ENCODE peak calls at places on chromosomes 12 and 14, in ten cellular contexts. One of them, this sample, is unnamed.

GRCh38 chr12:102527256-102527720 is 46.9 kb upstream of the IGF1 start:
- DNase-seq in ACHN: no peak
- DNase-seq in small intestine: no peak
- DNase-seq in cerebellar cortex: no peak
- DNase-seq in psoas muscle: no peak
- DNase-seq in NCI-H187: no peak
- DNase-seq in HFFc6: peak
- DNase-seq in naive thymus-derived CD8-positive, alpha-beta T cell: no peak
- DNase-seq in prostate gland: no peak
- DNase-seq in endothelial cell: no peak
- DNase-seq in this sample: no peak

GRCh38 chr12:43294881-43295280 is 257.1 kb downstream of the ADAMTS20 start:
- DNase-seq in ACHN: no peak
- DNase-seq in small intestine: no peak
- DNase-seq in cerebellar cortex: no peak
- DNase-seq in psoas muscle: no peak
- DNase-seq in NCI-H187: no peak
- DNase-seq in HFFc6: no peak
- DNase-seq in naive thymus-derived CD8-positive, alpha-beta T cell: no peak
- DNase-seq in prostate gland: no peak
- DNase-seq in endothelial cell: no peak
- DNase-seq in this sample: no peak

GRCh38 chr12:20132818-20133217 is 235.5 kb upstream of the PDE3A start:
- DNase-seq in ACHN: no peak
- DNase-seq in small intestine: no peak
- DNase-seq in cerebellar cortex: no peak
- DNase-seq in psoas muscle: no peak
- DNase-seq in NCI-H187: no peak
- DNase-seq in HFFc6: no peak
- DNase-seq in naive thymus-derived CD8-positive, alpha-beta T cell: no peak
- DNase-seq in prostate gland: no peak
- DNase-seq in endothelial cell: no peak
- DNase-seq in this sample: no peak

GRCh38 chr14:99562848-99563748 is 40.9 kb downstream of the CCDC85C start:
- DNase-seq in ACHN: peak
- DNase-seq in small intestine: peak
- DNase-seq in cerebellar cortex: peak
- DNase-seq in psoas muscle: peak
- DNase-seq in NCI-H187: no peak
- DNase-seq in HFFc6: no peak
- DNase-seq in naive thymus-derived CD8-positive, alpha-beta T cell: no peak
- DNase-seq in prostate gland: peak
- DNase-seq in endothelial cell: peak
- DNase-seq in this sample: no peak

GRCh38 chr14:76846331-76847047 is 20.3 kb downstream of the LRRC74A start:
- DNase-seq in ACHN: no peak
- DNase-seq in small intestine: no peak
- DNase-seq in cerebellar cortex: no peak
- DNase-seq in psoas muscle: no peak
- DNase-seq in NCI-H187: no peak
- DNase-seq in HFFc6: no peak
- DNase-seq in naive thymus-derived CD8-positive, alpha-beta T cell: no peak
- DNase-seq in prostate gland: no peak
- DNase-seq in endothelial cell: no peak
- DNase-seq in this sample: no peak

GRCh38 chr12:30700216-30700900 is 4.7 kb upstream of the IPO8 start:
- DNase-seq in ACHN: no peak
- DNase-seq in small intestine: no peak
- DNase-seq in cerebellar cortex: no peak
- DNase-seq in psoas muscle: no peak
- DNase-seq in NCI-H187: no peak
- DNase-seq in HFFc6: no peak
- DNase-seq in naive thymus-derived CD8-positive, alpha-beta T cell: no peak
- DNase-seq in prostate gland: no peak
- DNase-seq in endothelial cell: no peak
- DNase-seq in this sample: no peak

GRCh38 chr12:110689601-110690430 is 901 bp upstream of the HVCN1 start:
- DNase-seq in ACHN: no peak
- DNase-seq in small intestine: peak
- DNase-seq in cerebellar cortex: no peak
- DNase-seq in psoas muscle: peak
- DNase-seq in NCI-H187: no peak
- DNase-seq in HFFc6: no peak
- DNase-seq in naive thymus-derived CD8-positive, alpha-beta T cell: peak
- DNase-seq in prostate gland: no peak
- DNase-seq in endothelial cell: peak
- DNase-seq in this sample: peak

GRCh38 chr14:61489932-61490331 is 168.6 kb downstream of the PRKCH start:
- DNase-seq in ACHN: no peak
- DNase-seq in small intestine: no peak
- DNase-seq in cerebellar cortex: no peak
- DNase-seq in psoas muscle: peak
- DNase-seq in NCI-H187: no peak
- DNase-seq in HFFc6: no peak
- DNase-seq in naive thymus-derived CD8-positive, alpha-beta T cell: no peak
- DNase-seq in prostate gland: no peak
- DNase-seq in endothelial cell: no peak
- DNase-seq in this sample: no peak

GRCh38 chr12:58523360-58523759 is 396.9 kb downstream of the LRIG3 start:
- DNase-seq in ACHN: no peak
- DNase-seq in small intestine: no peak
- DNase-seq in cerebellar cortex: no peak
- DNase-seq in psoas muscle: no peak
- DNase-seq in NCI-H187: no peak
- DNase-seq in HFFc6: no peak
- DNase-seq in naive thymus-derived CD8-positive, alpha-beta T cell: no peak
- DNase-seq in prostate gland: no peak
- DNase-seq in endothelial cell: no peak
- DNase-seq in this sample: no peak

GRCh38 chr12:31966558-31967205 is 7.5 kb downstream of the RESF1 start:
- DNase-seq in ACHN: no peak
- DNase-seq in small intestine: no peak
- DNase-seq in cerebellar cortex: peak
- DNase-seq in psoas muscle: no peak
- DNase-seq in NCI-H187: no peak
- DNase-seq in HFFc6: no peak
- DNase-seq in naive thymus-derived CD8-positive, alpha-beta T cell: no peak
- DNase-seq in prostate gland: no peak
- DNase-seq in endothelial cell: no peak
- DNase-seq in this sample: no peak

GRCh38 chr12:104182144-104182543 is 33.4 kb upstream of the TXNRD1 start:
- DNase-seq in ACHN: no peak
- DNase-seq in small intestine: no peak
- DNase-seq in cerebellar cortex: no peak
- DNase-seq in psoas muscle: peak
- DNase-seq in NCI-H187: no peak
- DNase-seq in HFFc6: peak
- DNase-seq in naive thymus-derived CD8-positive, alpha-beta T cell: no peak
- DNase-seq in prostate gland: peak
- DNase-seq in endothelial cell: no peak
- DNase-seq in this sample: no peak